ENCODE peak calls at places on chromosomes 11 and 22, in four cellular contexts. L is mammary epithelial cell, W is H9, Y is osteoblast. A is an unnamed sample.

GRCh38 chr11:62147545-62147944 is 23.7 kb downstream of the INCENP start:
- DNase-seq in L (no peak), W (peak), Y (peak), A (no peak)

GRCh38 chr11:122215244-122215992 is 99.4 kb upstream of the BLID start:
- DNase-seq in L (no peak), W (peak), Y (peak), A (peak)

GRCh38 chr11:94800394-94800793 is 32.2 kb downstream of the AMOTL1 start:
- DNase-seq in L (no peak), W (no peak), Y (no peak), A (no peak)

GRCh38 chr22:37177221-37177620 is 10.8 kb downstream of the C1QTNF6 start:
- DNase-seq in L (no peak), W (no peak), Y (peak), A (no peak)

GRCh38 chr11:36432747-36433146 is 77.3 kb downstream of the TRAF6 start:
- DNase-seq in L (no peak), W (no peak), Y (no peak), A (no peak)

GRCh38 chr11:6817668-6818067 is 18.2 kb upstream of the OR6A2 start:
- DNase-seq in L (no peak), W (peak), Y (peak), A (no peak)

GRCh38 chr11:66126808-66127555 is 56.9 kb downstream of the PACS1 start:
- DNase-seq in L (peak), W (peak), Y (peak), A (no peak)

GRCh38 chr11:11810764-11811726 is 30.7 kb upstream of the USP47 start:
- DNase-seq in L (no peak), W (peak), Y (no peak), A (no peak)

GRCh38 chr22:49087163-49087562 is 740.5 kb downstream of the BRD1 start:
- DNase-seq in L (no peak), W (no peak), Y (peak), A (no peak)

GRCh38 chr11:131666617-131667016 is 296.2 kb downstream of the NTM start:
- DNase-seq in L (no peak), W (no peak), Y (peak), A (no peak)

GRCh38 chr22:22666307-22667091 is 22.1 kb downstream of the GGTLC2 start:
- DNase-seq in L (no peak), W (peak), Y (no peak), A (peak)

GRCh38 chr11:13061294-13061990 is 52.3 kb downstream of the RASSF10 start:
- DNase-seq in L (no peak), W (no peak), Y (peak), A (no peak)

GRCh38 chr22:49368976-49369725 is 458.5 kb downstream of the BRD1 start:
- DNase-seq in L (no peak), W (peak), Y (peak), A (no peak)

GRCh38 chr11:11818529-11819121 is 23.1 kb upstream of the USP47 start:
- DNase-seq in L (no peak), W (no peak), Y (no peak), A (no peak)

GRCh38 chr11:134394311-134394710 is 17.7 kb downstream of the B3GAT1 start:
- DNase-seq in L (no peak), W (no peak), Y (no peak), A (no peak)

GRCh38 chr11:128745296-128746183 is 51.7 kb downstream of the FLI1 start:
- DNase-seq in L (no peak), W (no peak), Y (peak), A (no peak)

GRCh38 chr11:68255526-68255925 is 16.2 kb downstream of the C11orf24 start:
- DNase-seq in L (no peak), W (no peak), Y (peak), A (no peak)

GRCh38 chr11:13135385-13136271 is 126.5 kb downstream of the RASSF10 start:
- DNase-seq in L (peak), W (no peak), Y (peak), A (no peak)

GRCh38 chr22:39723899-39724351 is 153.4 kb downstream of the CACNA1I start:
- DNase-seq in L (peak), W (no peak), Y (peak), A (no peak)

GRCh38 chr22:30747493-30747892 is 52.8 kb downstream of the OSBP2 start:
- DNase-seq in L (no peak), W (peak), Y (no peak), A (no peak)

GRCh38 chr22:46563381-46564083 is 26.1 kb upstream of the CELSR1 start:
- DNase-seq in L (peak), W (peak), Y (peak), A (peak)

GRCh38 chr11:18457435-18457834 is 1.8 kb downstream of the LDHAL6A start:
- DNase-seq in L (peak), W (no peak), Y (peak), A (no peak)

GRCh38 chr11:17280494-17281127 is 4.1 kb downstream of the NUCB2 start:
- DNase-seq in L (no peak), W (no peak), Y (no peak), A (no peak)

GRCh38 chr11:45993438-45994064 is 71.1 kb downstream of the LARGE2 start:
- DNase-seq in L (no peak), W (no peak), Y (no peak), A (no peak)

GRCh38 chr22:23219787-23220484 is 39.6 kb downstream of the BCR start:
- DNase-seq in L (peak), W (no peak), Y (no peak), A (no peak)

GRCh38 chr11:25910090-25910489 is 421.8 kb upstream of the ANO3 start:
- DNase-seq in L (no peak), W (no peak), Y (no peak), A (no peak)

GRCh38 chr22:32132126-32132525 is 27.0 kb downstream of the C22orf42 start:
- DNase-seq in L (no peak), W (no peak), Y (no peak), A (no peak)

GRCh38 chr11:33832676-33833075 is 58.4 kb upstream of the FBXO3 start:
- DNase-seq in L (no peak), W (no peak), Y (no peak), A (no peak)

GRCh38 chr22:49329636-49330035 is 498.0 kb downstream of the BRD1 start:
- DNase-seq in L (no peak), W (no peak), Y (no peak), A (no peak)

DNA sequence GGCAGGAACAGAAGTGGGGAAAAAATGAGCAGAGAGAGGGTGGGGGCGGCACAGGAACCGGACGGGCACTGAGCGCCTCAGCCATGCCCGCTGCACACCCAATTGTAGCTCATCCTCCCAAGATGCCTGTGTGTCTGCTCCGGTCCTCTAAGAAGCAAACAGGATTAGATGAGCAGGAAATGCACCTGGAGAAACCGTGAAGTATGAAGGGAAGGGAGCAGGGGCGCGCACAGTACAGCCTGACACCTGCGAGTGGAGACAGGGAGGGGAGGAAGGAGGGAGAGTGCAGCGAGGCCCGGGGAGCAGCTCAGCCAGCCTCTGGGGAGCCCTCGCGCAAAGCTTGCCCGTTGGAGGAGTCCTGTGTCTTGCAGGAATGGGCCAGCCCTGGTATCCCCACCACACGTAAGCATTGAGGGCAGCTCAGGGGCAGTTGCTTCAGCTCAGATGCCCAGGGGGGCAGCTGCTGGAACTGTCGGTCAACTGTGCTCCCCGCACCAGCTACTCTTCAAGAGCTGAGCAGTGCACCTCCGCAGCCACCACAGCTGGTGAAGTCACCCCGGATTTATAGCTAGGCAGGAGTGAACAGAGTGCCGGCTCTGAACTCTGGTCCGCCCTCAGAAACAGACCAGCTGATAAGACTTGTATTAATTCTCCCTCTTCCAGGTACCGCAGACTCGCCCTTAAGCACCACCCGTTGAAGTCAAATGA is 7.0 kb downstream of the DNAJB13 start:
- DNase-seq in L (no peak), W (no peak), Y (no peak), A (no peak)
- H2AFZ ChIP-seq in L (peak), W (no peak), Y (peak), A (no peak)

GRCh38 chr11:124193221-124193945 is 10.2 kb downstream of the OR10D3 start:
- DNase-seq in L (no peak), W (no peak), Y (no peak), A (no peak)
- H2AFZ ChIP-seq in L (peak), W (no peak), Y (no peak), A (no peak)

GRCh38 chr22:28800308-28801041 is at the start of gene XBP1:
- DNase-seq in L (peak), W (peak), Y (peak), A (peak)
- H2AFZ ChIP-seq in L (peak), W (no peak), Y (peak), A (no peak)

GRCh38 chr11:69985331-69985653 is 92.8 kb upstream of the ANO1 start:
- DNase-seq in L (no peak), W (no peak), Y (no peak), A (no peak)
- H2AFZ ChIP-seq in L (peak), W (no peak), Y (no peak), A (no peak)

DNA sequence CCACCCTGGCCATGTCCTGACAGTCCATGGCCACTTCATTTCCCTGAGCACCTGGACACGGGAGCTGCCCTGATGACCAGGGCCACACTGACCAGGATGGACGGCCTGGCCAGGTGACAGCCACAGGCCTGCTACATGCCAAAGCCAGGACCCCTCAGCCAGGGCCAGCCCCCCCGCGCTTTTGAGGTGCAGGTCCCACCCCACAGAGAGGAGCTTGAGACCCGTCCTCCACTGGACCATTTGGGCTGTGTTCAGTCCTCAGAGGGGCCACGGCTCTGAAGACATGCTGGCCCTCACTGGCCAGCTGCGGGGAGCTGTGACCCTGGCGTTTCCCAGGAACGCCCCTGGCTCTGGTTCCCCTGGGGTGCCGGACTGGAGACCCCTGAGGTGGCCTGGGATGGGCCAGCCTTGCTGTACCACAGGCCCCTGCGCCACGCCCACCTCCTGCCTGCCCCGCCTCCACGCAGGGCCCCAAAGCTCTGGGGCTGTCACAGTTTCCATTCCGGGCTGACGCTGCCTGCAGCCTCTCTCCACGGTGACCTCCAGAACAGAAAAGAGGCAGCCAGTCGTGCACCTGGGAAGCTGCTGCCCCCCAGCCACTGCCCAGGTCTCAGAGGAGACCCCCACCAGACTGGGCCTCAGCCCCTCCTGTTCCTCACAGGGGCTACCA is 18.2 kb downstream of the EPS8L2 start:
- DNase-seq in L (no peak), W (peak), Y (peak), A (no peak)
- H2AFZ ChIP-seq in L (no peak), W (no peak), Y (no peak), A (no peak)

GRCh38 chr11:75371930-75372876 is 20.7 kb upstream of the ARRB1 start:
- DNase-seq in L (no peak), W (no peak), Y (no peak), A (no peak)

GRCh38 chr11:75374646-75375045 is 23.2 kb upstream of the ARRB1 start:
- DNase-seq in L (no peak), W (no peak), Y (no peak), A (no peak)

GRCh38 chr11:75375626-75376025 is 23.7 kb upstream of the RPS3 start:
- DNase-seq in L (no peak), W (no peak), Y (no peak), A (no peak)

GRCh38 chr11:75365711-75366181 is 14.3 kb upstream of the ARRB1 start:
- DNase-seq in L (no peak), W (no peak), Y (no peak), A (no peak)

GRCh38 chr11:75369846-75370245 is 18.4 kb upstream of the ARRB1 start:
- DNase-seq in L (no peak), W (no peak), Y (no peak), A (no peak)
- H2AFZ ChIP-seq in L (no peak), W (no peak), Y (no peak), A (no peak)

DNA sequence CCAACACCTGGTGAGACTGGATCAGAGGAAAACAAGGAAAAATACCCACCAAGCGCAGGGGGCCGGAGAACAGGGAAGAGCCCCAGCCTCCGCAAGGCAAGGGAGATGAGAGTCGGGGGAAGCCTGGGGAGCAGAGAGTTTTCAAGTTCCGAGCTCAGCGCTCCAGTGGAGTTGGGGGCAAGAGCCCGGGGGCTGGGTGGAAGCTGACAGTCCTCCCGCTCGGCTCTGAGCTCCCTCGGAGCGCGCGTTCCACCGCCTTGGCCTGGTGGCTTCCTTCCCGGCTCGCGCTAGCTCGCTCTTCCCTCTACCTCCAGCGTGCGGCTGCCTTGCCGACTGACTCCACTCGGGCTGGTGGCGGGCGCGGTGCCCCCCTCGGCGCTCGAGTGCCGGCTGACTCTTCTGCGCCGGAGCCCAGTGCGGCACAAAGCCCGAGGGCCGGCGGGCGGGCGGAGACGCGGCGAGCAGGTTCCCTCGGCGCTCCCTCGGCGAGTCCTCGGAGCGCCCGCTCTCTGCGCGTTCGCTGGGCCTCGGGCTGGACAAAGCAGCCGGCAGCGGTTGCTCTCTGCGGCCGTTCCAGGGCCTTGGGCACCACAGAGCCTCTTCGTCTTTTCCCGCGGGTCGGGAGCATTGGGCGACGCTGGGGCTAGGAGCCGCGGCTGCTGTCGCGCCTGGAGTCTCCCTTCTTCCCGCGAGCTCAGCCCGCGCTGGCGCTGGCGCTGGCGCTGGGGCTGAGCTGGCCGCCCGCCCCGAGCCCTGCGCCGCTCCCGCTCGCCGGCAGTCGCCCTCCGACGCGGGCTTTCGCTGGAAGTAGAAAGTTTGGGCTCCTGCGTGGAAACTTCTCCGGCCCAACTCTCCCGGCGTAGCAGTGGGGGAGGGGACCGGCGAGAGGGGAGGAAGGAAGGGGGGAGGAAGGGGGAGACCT is 1.0 kb downstream of the PAX6 start:
- DNase-seq in L (peak), W (peak), Y (peak), A (peak)
- H2AFZ ChIP-seq in L (peak), W (no peak), Y (peak), A (no peak)

A was measured in MM.1S.